ENCODE peak calls at places on chromosomes 1 and 21, in five cellular contexts. G, A, T, P and M are unnamed samples.

GRCh38 chr1:70768211-70768610 is 279.4 kb downstream of the PTGER3 start:
- DNase-seq in G (no peak), A (no peak), T (no peak), P (no peak), M (no peak)

GRCh38 chr21:46151989-46152938 is 3.1 kb downstream of the FTCD start:
- DNase-seq in G (no peak), A (no peak), T (no peak), P (no peak), M (no peak)

GRCh38 chr1:24745711-24746582 is 700 bp downstream of the CLIC4 start:
- DNase-seq in G (no peak), A (peak; percentile 66), T (peak; percentile 32), P (no peak), M (no peak)

GRCh38 chr1:92444351-92444750 is 42.4 kb downstream of the GFI1 start:
- DNase-seq in G (peak; percentile 40), A (peak; percentile 63), T (no peak), P (no peak), M (no peak)

GRCh38 chr1:36874271-36875017 is 159.9 kb downstream of the GRIK3 start:
- DNase-seq in G (no peak), A (no peak), T (no peak), P (no peak), M (no peak)

GRCh38 chr1:198858026-198858425 is 219.2 kb downstream of the PTPRC start:
- DNase-seq in G (no peak), A (no peak), T (no peak), P (no peak), M (no peak)

GRCh38 chr21:21664871-21665270 is 666.7 kb downstream of the NCAM2 start:
- DNase-seq in G (no peak), A (peak; percentile 59), T (no peak), P (no peak), M (peak; percentile 14)

GRCh38 chr1:183982172-183982963 is 55.2 kb downstream of the COLGALT2 start:
- DNase-seq in G (no peak), A (no peak), T (no peak), P (no peak), M (no peak)

GRCh38 chr1:193654951-193655705 is 468.7 kb upstream of the B3GALT2 start:
- DNase-seq in G (peak; percentile 22), A (peak; percentile 32), T (no peak), P (no peak), M (no peak)

GRCh38 chr1:46508760-46509159 is 19.1 kb downstream of the DMBX1 start:
- DNase-seq in G (peak; percentile 71), A (peak; percentile 15), T (no peak), P (no peak), M (no peak)

GRCh38 chr1:174982971-174983689 is 16.6 kb upstream of the CACYBP start:
- DNase-seq in G (peak; percentile 17), A (peak; percentile 49), T (peak; percentile 13), P (no peak), M (no peak)

GRCh38 chr1:60942291-60942690 is 140.1 kb upstream of the NFIA start:
- DNase-seq in G (peak; percentile 75), A (no peak), T (no peak), P (no peak), M (no peak)

GRCh38 chr1:43853161-43853921 is 80.3 kb upstream of the ARTN start:
- DNase-seq in G (no peak), A (peak; percentile 79), T (no peak), P (no peak), M (no peak)

GRCh38 chr1:37808369-37809319 is 636 bp upstream of the YRDC start:
- DNase-seq in G (peak; percentile 74), A (peak; percentile 76), T (peak; percentile 78), P (no peak), M (no peak)

GRCh38 chr1:209404577-209404976 is 178.9 kb upstream of the CAMK1G start:
- DNase-seq in G (peak; percentile 34), A (no peak), T (no peak), P (no peak), M (no peak)

GRCh38 chr1:192633533-192634258 is 2.3 kb upstream of the RGS13 start:
- DNase-seq in G (no peak), A (peak; percentile 47), T (no peak), P (no peak), M (no peak)

GRCh38 chr1:2240251-2241156 is 12.4 kb downstream of the SKI start:
- DNase-seq in G (no peak), A (peak; percentile 29), T (no peak), P (no peak), M (no peak)

GRCh38 chr1:37537378-37537777 is 16.7 kb downstream of the SNIP1 start:
- DNase-seq in G (peak; percentile 18), A (peak; percentile 83), T (no peak), P (no peak), M (peak; percentile 42)

GRCh38 chr1:155077758-155078495 is 710 bp upstream of the EFNA3 start:
- DNase-seq in G (no peak), A (no peak), T (no peak), P (no peak), M (no peak)

GRCh38 chr1:98854137-98854536 is 150.5 kb downstream of the PLPPR5 start:
- DNase-seq in G (no peak), A (no peak), T (no peak), P (no peak), M (no peak)

GRCh38 chr1:71630073-71630472 is 549.2 kb upstream of the ZRANB2 start:
- DNase-seq in G (no peak), A (peak; percentile 15), T (no peak), P (no peak), M (no peak)

GRCh38 chr1:184629261-184629660 is 125.4 kb downstream of the EDEM3 start:
- DNase-seq in G (no peak), A (no peak), T (no peak), P (no peak), M (no peak)

GRCh38 chr1:239912471-239912870 is 179.2 kb upstream of the FMN2 start:
- DNase-seq in G (peak; percentile 8), A (peak; percentile 19), T (no peak), P (no peak), M (no peak)

GRCh38 chr1:25523512-25523911 is 19.9 kb upstream of the LDLRAP1 start:
- DNase-seq in G (no peak), A (peak; percentile 46), T (no peak), P (no peak), M (no peak)

GRCh38 chr1:25033828-25034451 is 103.9 kb upstream of the RUNX3 start:
- DNase-seq in G (no peak), A (no peak), T (no peak), P (no peak), M (no peak)

GRCh38 chr21:33981341-33982101 is 65.9 kb upstream of the ATP5PO start:
- DNase-seq in G (no peak), A (no peak), T (no peak), P (no peak), M (no peak)

GRCh38 chr1:119336738-119337315 is 31.8 kb upstream of the HAO2 start:
- DNase-seq in G (no peak), A (no peak), T (no peak), P (no peak), M (no peak)

GRCh38 chr1:58391056-58391455 is 155.5 kb downstream of the OMA1 start:
- DNase-seq in G (no peak), A (no peak), T (no peak), P (no peak), M (no peak)

GRCh38 chr1:53294557-53294956 is 33.3 kb downstream of the LRP8 start:
- DNase-seq in G (peak; percentile 64), A (peak; percentile 78), T (no peak), P (no peak), M (peak; percentile 23)

GRCh38 chr1:99445486-99445885 is 181.2 kb downstream of the PLPPR4 start:
- DNase-seq in G (no peak), A (peak; percentile 81), T (no peak), P (peak; percentile 87), M (no peak)

GRCh38 chr21:46161800-46162592 is 6.6 kb upstream of the FTCD start:
- DNase-seq in G (no peak), A (no peak), T (no peak), P (no peak), M (no peak)